ENCODE peak calls at places on chromosome 15, in four cellular contexts. E is heart right ventricle, J is neuronal stem cell, D is aorta. G is an unnamed sample. For H3K36me3 and H3K27me3, the result is how much of the 10 kb centered on the place peaks cover.

GRCh38 chr15:68816795-68817303 is 3.8 kb downstream of the ANP32A start:
- DNase-seq in E (no peak), J (no peak), D (no peak), G (no peak)

GRCh38 chr15:95559875-95560394 is 770.6 kb upstream of the NR2F2 start:
- DNase-seq in E (no peak), J (no peak), D (no peak), G (no peak)

GRCh38 chr15:99603828-99604227 is 38.0 kb downstream of the MEF2A start:
- DNase-seq in E (no peak), J (no peak), D (no peak), G (no peak)

GRCh38 chr15:99976811-99977271 is 243.6 kb upstream of the LYSMD4 start:
- DNase-seq in E (no peak), J (no peak), D (peak), G (no peak)

GRCh38 chr15:100986158-100986896 is 67.2 kb downstream of the LRRK1 start:
- DNase-seq in E (no peak), J (no peak), D (no peak), G (no peak)

GRCh38 chr15:80609512-80609946 is 85.6 kb upstream of the ABHD17C start:
- DNase-seq in E (no peak), J (no peak), D (no peak), G (no peak)

GRCh38 chr15:32840481-32841245 is 122.9 kb downstream of the GREM1 start:
- DNase-seq in E (no peak), J (no peak), D (no peak), G (no peak)

GRCh38 chr15:32857732-32858131 is 139.9 kb downstream of the GREM1 start:
- DNase-seq in E (no peak), J (no peak), D (no peak), G (no peak)

GRCh38 chr15:46576611-46577010 is 941.8 kb downstream of the SQOR start:
- DNase-seq in E (no peak), J (no peak), D (no peak), G (no peak)

GRCh38 chr15:25770618-25771369 is 92.3 kb downstream of the ATP10A start:
- DNase-seq in E (no peak), J (no peak), D (peak), G (peak)

GRCh38 chr15:99014803-99015676 is 7.4 kb upstream of the PGPEP1L start:
- DNase-seq in E (peak), J (peak), D (peak), G (peak)

GRCh38 chr15:34336333-34336732 is 1.2 kb downstream of the SLC12A6 start:
- DNase-seq in E (no peak), J (no peak), D (no peak), G (no peak)

GRCh38 chr15:99238849-99239248 is 10.5 kb downstream of the TTC23 start:
- DNase-seq in E (no peak), J (no peak), D (no peak), G (no peak)

GRCh38 chr15:97902140-97902780 is 58.2 kb upstream of the ARRDC4 start:
- DNase-seq in E (no peak), J (no peak), D (no peak), G (no peak)

GRCh38 chr15:68415501-68416157 is 16.3 kb downstream of the ITGA11 start:
- DNase-seq in E (no peak), J (no peak), D (no peak), G (no peak)

GRCh38 chr15:100007609-100008008 is 274.4 kb upstream of the LYSMD4 start:
- DNase-seq in E (no peak), J (no peak), D (no peak), G (no peak)

GRCh38 chr15:31452595-31453557 is 126.2 kb downstream of the KLF13 start:
- DNase-seq in E (peak), J (no peak), D (no peak), G (no peak)

GRCh38 chr15:40471105-40471777 is 457 bp downstream of the CHST14 start:
- DNase-seq in E (peak), J (peak), D (peak), G (no peak)

GRCh38 chr15:69615756-69616155 is 163.1 kb downstream of the RPLP1 start:
- DNase-seq in E (no peak), J (no peak), D (no peak), G (no peak)

GRCh38 chr15:75397494-75397893 is 29.1 kb upstream of the MAN2C1 start:
- DNase-seq in E (no peak), J (no peak), D (no peak), G (no peak)

GRCh38 chr15:89329329-89330084 is 5.1 kb downstream of the POLG start:
- DNase-seq in E (no peak), J (no peak), D (no peak), G (no peak)

GRCh38 chr15:69797051-69797595 is 300.6 kb downstream of the TLE3 start:
- DNase-seq in E (no peak), J (no peak), D (peak), G (no peak)

GRCh38 chr15:68347392-68347791 is 69.8 kb downstream of the FEM1B start:
- DNase-seq in E (no peak), J (no peak), D (no peak), G (no peak)

GRCh38 chr15:70376929-70377691 is 279.4 kb upstream of the TLE3 start:
- DNase-seq in E (peak), J (no peak), D (peak), G (peak)

GRCh38 chr15:75062706-75063105 is 39.3 kb downstream of the PPCDC start:
- DNase-seq in E (no peak), J (no peak), D (no peak), G (no peak)

GRCh38 chr15:56778761-56779160 is 45.5 kb upstream of the ZNF280D start:
- DNase-seq in E (no peak), J (no peak), D (no peak), G (no peak)

GRCh38 chr15:62879770-62880169 is 162.8 kb upstream of the TPM1 start:
- DNase-seq in E (no peak), J (no peak), D (no peak), G (no peak)
- H3K4me3 ChIP-seq in E (no peak), J (no peak), D (no peak), G (no peak)

GRCh38 chr15:76843269-76843668 is 61.9 kb downstream of the SCAPER start:
- DNase-seq in E (no peak), J (no peak), D (no peak), G (no peak)
- H3K36me3 ChIP-seq in E (under half), J (under half), D (under half), G (under half)

GRCh38 chr15:82643992-82644391 is 3.2 kb downstream of the CPEB1 start:
- DNase-seq in E (no peak), J (no peak), D (no peak), G (peak)

GRCh38 chr15:82640672-82641071 is 6.5 kb downstream of the CPEB1 start:
- DNase-seq in E (no peak), J (no peak), D (no peak), G (no peak)

GRCh38 chr15:82642656-82643055 is 4.5 kb downstream of the CPEB1 start:
- DNase-seq in E (no peak), J (no peak), D (no peak), G (no peak)

GRCh38 chr15:82646250-82647044 is 716 bp downstream of the CPEB1 start:
- DNase-seq in E (no peak), J (no peak), D (no peak), G (peak)

GRCh38 chr15:82641129-82641798 is 5.9 kb downstream of the CPEB1 start:
- DNase-seq in E (no peak), J (no peak), D (no peak), G (no peak)
- H3K27me3 ChIP-seq in E (half or more), J (half or more), D (under half), G (under half)

GRCh38 chr15:26866298-26867198 is at the start of gene GABRA5:
- DNase-seq in E (peak), J (peak), D (no peak), G (peak)

GRCh38 chr15:26868029-26868685 is 1.3 kb downstream of the GABRA5 start:
- DNase-seq in E (no peak), J (no peak), D (no peak), G (no peak)

GRCh38 chr15:26869628-26870027 is 2.8 kb downstream of the GABRA5 start:
- DNase-seq in E (no peak), J (no peak), D (no peak), G (no peak)

GRCh38 chr15:26864664-26865191 is 2.1 kb upstream of the GABRA5 start:
- DNase-seq in E (no peak), J (peak), D (no peak), G (peak)

DNA sequence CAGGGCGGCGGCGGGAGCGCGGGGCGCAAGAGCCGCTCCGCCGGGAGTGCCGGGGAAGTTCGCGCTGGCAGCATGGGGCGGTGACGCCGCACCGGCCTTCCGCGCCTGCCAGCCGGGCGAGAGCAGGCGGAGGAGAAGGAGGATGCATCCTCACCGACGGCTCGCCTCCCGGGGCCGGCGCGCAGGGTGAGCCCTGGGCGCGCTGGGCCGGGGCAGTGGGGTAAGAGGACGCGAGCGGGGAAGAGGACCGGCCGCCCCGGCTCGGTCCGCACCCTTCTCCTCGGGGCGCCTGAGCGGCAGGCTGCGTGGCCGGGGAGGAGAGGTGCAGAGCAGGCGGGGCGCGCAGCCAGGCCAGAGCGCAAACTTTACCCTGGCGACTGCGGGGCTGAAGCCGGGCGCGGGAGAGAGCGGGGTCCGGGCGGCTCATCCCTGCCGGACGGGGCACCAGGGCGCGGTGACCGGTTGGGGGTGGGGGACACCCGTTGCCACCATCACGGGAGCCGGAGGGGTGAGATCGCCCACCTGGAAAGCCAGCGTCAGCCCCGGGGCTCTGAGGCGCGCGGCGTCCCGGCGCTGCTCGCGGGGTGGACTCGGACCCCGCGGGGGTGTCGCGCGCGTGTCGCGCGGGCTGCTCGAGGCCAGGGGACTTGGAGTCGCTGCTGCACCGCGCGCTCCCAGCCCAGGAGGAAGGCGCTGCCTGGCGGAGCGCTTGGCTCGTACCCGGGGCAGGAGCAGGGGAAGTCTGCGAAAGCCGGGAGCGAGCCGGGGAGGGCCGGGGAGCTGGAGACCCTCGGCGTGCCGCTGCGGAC is 541 bp downstream of the GABRA5 start:
- DNase-seq in E (no peak), J (peak), D (no peak), G (peak)
- H3K4me3 ChIP-seq in E (no peak), J (no peak), D (peak), G (peak)

DNA sequence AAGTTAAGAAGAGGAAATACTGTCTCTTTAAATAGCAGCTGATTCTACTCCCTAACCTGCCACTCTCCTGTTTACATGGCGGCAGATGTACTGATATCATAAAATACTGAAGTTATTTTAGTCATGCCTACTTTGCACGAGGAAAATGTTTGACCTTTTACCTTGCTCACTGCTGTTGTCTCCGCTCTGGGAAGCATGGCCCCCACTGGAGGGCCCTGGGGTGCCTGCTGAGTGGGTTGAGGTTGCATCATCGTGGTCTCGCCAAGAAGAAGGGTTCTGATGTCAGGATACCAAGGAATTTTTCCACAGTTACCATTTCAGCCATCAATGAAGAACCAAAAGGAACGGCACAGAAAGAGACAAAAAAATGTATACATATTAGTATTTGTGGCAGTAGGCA is 16.7 kb downstream of the MEIS2 start:
- DNase-seq in E (no peak), J (no peak), D (no peak), G (no peak)
- H3K36me3 ChIP-seq in E (under half), J (under half), D (under half), G (under half)

GRCh38 chr15:72855791-72856190 is 72.2 kb upstream of the ADPGK start:
- DNase-seq in E (no peak), J (no peak), D (no peak), G (no peak)

GRCh38 chr15:72851586-72851985 is 68.0 kb upstream of the ADPGK start:
- DNase-seq in E (no peak), J (no peak), D (no peak), G (no peak)

GRCh38 chr15:72850833-72851232 is 67.3 kb upstream of the ADPGK start:
- DNase-seq in E (no peak), J (no peak), D (no peak), G (no peak)

GRCh38 chr15:72856549-72857040 is 73.0 kb upstream of the ADPGK start:
- DNase-seq in E (no peak), J (no peak), D (no peak), G (no peak)

GRCh38 chr15:72852268-72852667 is 68.7 kb upstream of the ADPGK start:
- DNase-seq in E (peak), J (no peak), D (no peak), G (no peak)
- H3K27me3 ChIP-seq in E (under half), J (under half), D (under half), G (under half)

DNA sequence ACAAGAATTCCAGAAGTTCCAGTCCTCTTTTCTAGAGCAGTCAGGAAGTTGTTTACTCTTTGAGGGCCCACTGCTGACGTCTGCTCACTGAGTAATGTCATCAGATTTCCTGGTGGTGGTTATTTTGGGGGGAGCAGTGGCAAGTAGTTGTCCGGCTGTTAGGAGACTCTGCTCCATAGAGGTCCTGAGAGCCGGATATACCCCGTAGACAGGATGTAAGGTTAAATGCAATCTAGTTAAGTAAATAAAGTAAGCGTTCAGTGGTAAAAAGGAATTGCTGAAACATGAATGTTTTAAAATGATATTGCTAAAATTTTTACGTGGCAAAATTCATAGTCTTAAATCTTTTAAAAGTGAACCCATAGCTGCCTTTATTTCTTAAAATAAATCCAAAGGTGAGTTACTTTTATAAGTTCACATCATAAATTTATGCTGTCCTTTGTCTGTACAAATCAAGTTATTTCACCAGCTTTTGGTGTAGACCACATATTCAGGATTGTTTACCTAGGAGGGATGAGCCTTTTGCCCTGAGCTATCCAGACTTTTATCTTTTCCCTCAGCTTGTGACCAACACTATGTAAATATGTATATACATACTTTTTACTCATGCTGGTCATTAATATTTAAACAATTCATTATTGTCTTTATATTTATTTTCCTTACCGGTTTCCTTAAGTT is 65.8 kb downstream of the PDE8A start:
- DNase-seq in E (no peak), J (no peak), D (no peak), G (no peak)
- H3K4me3 ChIP-seq in E (no peak), J (no peak), D (no peak), G (no peak)

DNA sequence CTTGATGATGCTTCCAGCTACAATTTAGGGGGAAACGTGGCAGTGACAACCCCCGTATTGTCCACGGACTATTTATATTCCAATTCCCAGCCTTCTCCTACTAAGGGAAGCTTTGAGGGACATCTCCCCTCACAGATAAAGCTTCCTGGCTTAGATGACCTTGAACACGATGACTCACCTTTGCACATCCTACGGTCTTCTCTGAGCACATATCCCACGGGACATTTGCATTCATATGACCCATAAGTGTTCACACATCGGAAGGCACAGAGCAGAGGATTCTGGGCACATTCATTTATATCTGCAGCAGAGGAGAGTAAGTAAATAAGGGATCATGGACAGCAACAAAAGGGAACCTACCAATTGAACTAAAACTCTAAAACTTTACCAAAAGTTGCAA is 101.5 kb downstream of the DUT start:
- DNase-seq in E (no peak), J (no peak), D (no peak), G (no peak)
- H3K36me3 ChIP-seq in E (half or more), J (under half), D (under half), G (under half)

GRCh38 chr15:77398927-77399326 is 21.0 kb downstream of the PEAK1 start:
- DNase-seq in E (no peak), J (no peak), D (no peak), G (no peak)
- H3K27me3 ChIP-seq in E (under half), J (under half), D (under half), G (under half)

DNA sequence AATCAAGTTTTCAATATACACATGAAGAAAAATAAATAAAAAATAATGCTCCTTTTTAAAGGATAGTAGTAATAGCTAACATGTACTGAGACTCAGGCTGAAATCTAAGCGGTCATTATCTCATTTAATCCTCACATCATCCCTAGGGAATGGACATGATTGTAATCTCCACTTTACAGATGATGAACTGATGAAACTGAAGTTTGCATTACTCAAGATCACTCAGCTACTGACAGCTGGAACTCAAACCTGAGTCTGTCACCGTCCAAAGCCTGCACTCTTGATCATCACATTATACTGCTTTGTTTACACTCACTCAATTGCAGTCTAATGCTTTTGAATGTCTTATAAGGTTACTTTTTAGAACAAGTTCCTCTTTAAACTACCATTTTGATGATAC is 3.2 kb downstream of the NPTN start:
- DNase-seq in E (no peak), J (no peak), D (no peak), G (no peak)
- H3K4me3 ChIP-seq in E (no peak), J (no peak), D (peak), G (no peak)